ENCODE peak calls at places on chromosome 21, in six cellular contexts. O is transverse colon; I is dermis blood vessel endothelial cell; G is activated CD8-positive, alpha-beta memory T cell treated with anti-CD3 and anti-CD28 coated beads for 4 hours; L is stimulated activated CD8-positive, alpha-beta memory T cell treated with anti-CD3 and anti-CD28 coated beads, Interleukin-12 subunit alpha, Interleukin-12 subunit beta, amount 100 ng/mL, for 1 hour; R is A549. Y is an unnamed sample.

GRCh38 chr21:35720065-35720810 is 340.1 kb downstream of the SETD4 start:
- DNase-seq in L (no peak), O (no peak), R (no peak), I (no peak), G (no peak), Y (no peak)

GRCh38 chr21:46052703-46053651 is 44.9 kb upstream of the COL6A2 start:
- DNase-seq in O (no peak), I (no peak), L (no peak), R (no peak), G (peak), Y (peak)

GRCh38 chr21:17189963-17190362 is 322.9 kb upstream of the CXADR start:
- DNase-seq in L (no peak), R (no peak), G (no peak), I (no peak), O (no peak), Y (no peak)

GRCh38 chr21:39159342-39160063 is 23.7 kb downstream of the PSMG1 start:
- DNase-seq in I (no peak), O (no peak), G (no peak), L (no peak), R (no peak), Y (no peak)

GRCh38 chr21:15625363-15625762 is 104.4 kb upstream of the USP25 start:
- DNase-seq in L (no peak), O (no peak), G (no peak), R (no peak), I (no peak), Y (peak)

GRCh38 chr21:45849651-45850050 is 131.9 kb upstream of the COL6A1 start:
- DNase-seq in I (no peak), G (no peak), R (no peak), L (no peak), O (no peak), Y (no peak)

GRCh38 chr21:18840239-18840638 is 436.7 kb upstream of the TMPRSS15 start:
- DNase-seq in G (no peak), I (no peak), O (no peak), L (no peak), R (no peak), Y (peak)

GRCh38 chr21:35219291-35219690 is 170.2 kb upstream of the RUNX1 start:
- DNase-seq in I (no peak), L (no peak), O (no peak), G (no peak), R (no peak), Y (no peak)

GRCh38 chr21:28822882-28823335 is 169.8 kb downstream of the LTN1 start:
- DNase-seq in I (peak), G (no peak), R (no peak), L (no peak), O (peak), Y (no peak)

Y was measured in epithelial cell of esophagus.